ENCODE peak calls at places on chromosomes 2 and 18, in seven cellular contexts. V is IMR-90, D is H1, Q is mesenchymal stem cell, M is mesendoderm, S is H9, G is trophoblast cell. W is an unnamed sample.

GRCh38 chr2:31170071-31170698 is 31.9 kb upstream of the GALNT14 start:
- DNase-seq in V (peak; percentile 60), D (peak; percentile 23), Q (peak; percentile 61), M (peak; percentile 83), S (peak; percentile 70), G (peak; percentile 77), W (peak; percentile 56)

GRCh38 chr2:237869357-237870102 is 10.1 kb downstream of the RAMP1 start:
- DNase-seq in V (no peak), D (no peak), Q (no peak), M (no peak), S (no peak), G (no peak), W (no peak)

GRCh38 chr2:50529600-50530218 is 502.2 kb downstream of the NRXN1 start:
- DNase-seq in V (peak; percentile 71), D (no peak), Q (peak; percentile 65), M (peak; percentile 68), S (no peak), G (peak; percentile 61), W (peak; percentile 46)

GRCh38 chr18:457120-457519 is 43.4 kb downstream of the COLEC12 start:
- DNase-seq in V (peak; percentile 70), D (no peak), Q (peak; percentile 79), M (peak; percentile 64), S (no peak), G (no peak), W (no peak)

GRCh38 chr18:32851936-32852335 is 79.1 kb upstream of the KLHL14 start:
- DNase-seq in V (no peak), D (no peak), Q (peak; percentile 47), M (no peak), S (no peak), G (no peak), W (no peak)

GRCh38 chr2:27428213-27428977 is at the start of gene NRBP1:
- DNase-seq in V (peak; percentile 88), D (peak; percentile 71), Q (peak; percentile 94), M (peak; percentile 95), S (peak; percentile 92), G (peak; percentile 96), W (peak; percentile 94)

GRCh38 chr2:28137221-28137620 is 246.7 kb downstream of the BABAM2 start:
- DNase-seq in V (peak; percentile 86), D (no peak), Q (peak; percentile 73), M (no peak), S (no peak), G (no peak), W (no peak)

GRCh38 chr2:88950010-88950409 is 258.5 kb downstream of the RPIA start:
- DNase-seq in V (no peak), D (no peak), Q (no peak), M (peak; percentile 45), S (no peak), G (peak; percentile 38), W (no peak)

GRCh38 chr2:127431408-127432023 is 13.3 kb downstream of the PROC start:
- DNase-seq in V (no peak), D (no peak), Q (no peak), M (no peak), S (no peak), G (no peak), W (no peak)

GRCh38 chr18:63079114-63079513 is 240.5 kb downstream of the BCL2 start:
- DNase-seq in V (no peak), D (no peak), Q (no peak), M (no peak), S (no peak), G (no peak), W (no peak)

GRCh38 chr2:59585657-59586056 is 967.8 kb downstream of the BCL11A start:
- DNase-seq in V (no peak), D (no peak), Q (no peak), M (peak; percentile 83), S (no peak), G (no peak), W (peak; percentile 8)

GRCh38 chr18:13630869-13631268 is 95.5 kb downstream of the FAM210A start:
- DNase-seq in V (no peak), D (no peak), Q (no peak), M (no peak), S (no peak), G (no peak), W (no peak)
- H2BK120ac ChIP-seq in V (no peak overlapping the region), D (no peak overlapping the region), Q (no peak overlapping the region), M (no peak overlapping the region), S (no peak overlapping the region), G (no peak overlapping the region), W (no peak overlapping the region)

DNA sequence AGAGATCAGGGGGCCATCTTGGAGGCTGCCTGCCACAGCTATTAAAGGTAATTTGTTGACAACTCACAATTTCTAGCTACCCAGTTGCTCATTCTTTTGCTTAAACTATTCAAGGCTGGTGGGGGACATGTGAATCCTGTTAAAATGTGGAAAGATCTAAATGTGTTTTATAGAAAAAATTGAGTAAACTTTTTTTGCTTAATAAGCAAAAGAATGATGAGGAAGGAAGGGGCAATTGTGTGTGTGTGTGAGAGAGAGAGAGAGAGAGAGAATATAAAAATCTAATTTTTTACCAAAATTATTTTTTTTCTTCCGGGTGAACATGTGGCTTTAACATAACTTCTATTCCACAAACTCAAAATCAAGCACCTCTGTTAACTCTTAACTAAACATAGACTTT is 5.2 kb upstream of the IL1RL1 start:
- DNase-seq in V (no peak), D (no peak), Q (no peak), M (no peak), S (no peak), G (no peak), W (no peak)
- H2BK120ac ChIP-seq in V (no peak overlapping the region), D (no peak overlapping the region), Q (no peak overlapping the region), M (no peak overlapping the region), S (no peak overlapping the region), G (no peak overlapping the region), W (no peak overlapping the region)

GRCh38 chr18:58026395-58026794 is 17.6 kb upstream of the NEDD4L start:
- DNase-seq in V (peak; percentile 42), D (no peak), Q (no peak), M (peak; percentile 67), S (peak; percentile 32), G (no peak), W (no peak)
- H2BK120ac ChIP-seq in V (no peak overlapping the region), D (no peak overlapping the region), Q (no peak overlapping the region), M (no peak overlapping the region), S (no peak overlapping the region), G (no peak overlapping the region), W (no peak overlapping the region)

GRCh38 chr2:33197198-33197938 is 250.6 kb downstream of the LTBP1 start:
- DNase-seq in V (no peak), D (no peak), Q (no peak), M (no peak), S (no peak), G (no peak), W (no peak)

GRCh38 chr2:33195891-33196290 is 249.1 kb downstream of the LTBP1 start:
- DNase-seq in V (no peak), D (no peak), Q (no peak), M (no peak), S (no peak), G (no peak), W (no peak)

DNA sequence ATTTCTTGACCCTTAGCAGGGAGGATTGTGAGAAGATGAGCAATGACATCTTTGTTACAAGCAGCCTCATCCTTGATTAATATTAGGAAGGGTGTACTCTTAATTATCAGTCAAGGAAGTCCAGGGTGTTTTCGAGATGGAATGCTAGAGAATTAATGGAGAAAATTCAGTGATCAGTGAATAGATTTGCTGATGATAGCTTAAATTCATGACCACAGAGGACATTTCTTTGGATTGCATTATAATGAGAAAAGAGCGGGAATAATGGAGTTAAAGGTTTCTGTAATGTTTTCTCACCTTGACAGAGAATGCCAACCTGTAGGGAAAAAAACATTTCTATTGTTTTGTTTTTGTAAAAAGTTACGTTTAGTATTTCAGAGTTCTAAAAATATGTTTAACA is 249.9 kb downstream of the LTBP1 start:
- DNase-seq in V (no peak), D (no peak), Q (no peak), M (no peak), S (no peak), G (no peak), W (no peak)
- H2BK120ac ChIP-seq in V (no peak overlapping the region), D (no peak overlapping the region), Q (no peak overlapping the region), M (no peak overlapping the region), S (no peak overlapping the region), G (no peak overlapping the region), W (no peak overlapping the region)

DNA sequence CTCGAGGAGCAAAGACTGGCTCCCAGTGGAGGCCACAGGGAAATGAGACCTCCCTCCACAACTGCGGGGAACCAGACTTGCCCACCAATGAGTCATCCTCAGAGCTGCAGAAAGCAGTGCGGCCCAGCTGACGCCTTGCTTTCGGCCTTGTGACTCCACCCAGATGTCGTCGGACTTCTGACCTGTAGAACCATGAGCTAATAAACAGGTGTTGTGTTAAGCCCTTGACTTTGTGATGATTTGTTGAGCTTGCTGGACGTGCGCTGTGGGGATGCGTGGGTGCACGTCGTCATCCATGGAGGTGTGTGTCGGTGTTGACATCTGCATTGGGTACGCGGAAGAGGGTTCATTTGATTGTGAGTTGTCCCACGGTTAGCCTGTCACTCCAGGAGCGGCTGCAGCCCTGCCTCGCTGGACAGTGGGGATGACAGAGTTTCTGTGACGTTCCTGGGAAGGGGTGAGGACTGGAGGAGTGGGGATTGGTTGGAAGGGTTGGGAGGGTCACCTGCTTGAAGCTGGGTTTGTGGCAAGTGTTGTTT is 154.1 kb downstream of the SH3BP4 start:
- DNase-seq in V (no peak), D (no peak), Q (peak; percentile 70), M (peak; percentile 37), S (no peak), G (no peak), W (no peak)
- H2BK120ac ChIP-seq in V (peak overlapping the region; percentile 72), D (no peak overlapping the region), Q (no peak overlapping the region), M (no peak overlapping the region), S (no peak overlapping the region), G (no peak overlapping the region), W (no peak overlapping the region)

GRCh38 chr2:72389447-72389846 is 241.8 kb upstream of the CYP26B1 start:
- DNase-seq in V (no peak), D (no peak), Q (no peak), M (no peak), S (no peak), G (no peak), W (no peak)
- H2BK120ac ChIP-seq in V (no peak overlapping the region), D (no peak overlapping the region), Q (no peak overlapping the region), M (no peak overlapping the region), S (no peak overlapping the region), G (no peak overlapping the region), W (no peak overlapping the region)

GRCh38 chr2:182615036-182615435 is 101.0 kb upstream of the DNAJC10 start:
- DNase-seq in V (no peak), D (no peak), Q (no peak), M (no peak), S (no peak), G (no peak), W (no peak)

GRCh38 chr2:182608181-182608845 is 107.7 kb upstream of the DNAJC10 start:
- DNase-seq in V (no peak), D (no peak), Q (no peak), M (no peak), S (no peak), G (no peak), W (no peak)

GRCh38 chr2:182611009-182611408 is 105.0 kb upstream of the DNAJC10 start:
- DNase-seq in V (no peak), D (peak; percentile 19), Q (no peak), M (peak; percentile 38), S (peak; percentile 48), G (no peak), W (no peak)

GRCh38 chr2:182606728-182607681 is 109.1 kb upstream of the DNAJC10 start:
- DNase-seq in V (no peak), D (no peak), Q (no peak), M (no peak), S (no peak), G (no peak), W (no peak)

DNA sequence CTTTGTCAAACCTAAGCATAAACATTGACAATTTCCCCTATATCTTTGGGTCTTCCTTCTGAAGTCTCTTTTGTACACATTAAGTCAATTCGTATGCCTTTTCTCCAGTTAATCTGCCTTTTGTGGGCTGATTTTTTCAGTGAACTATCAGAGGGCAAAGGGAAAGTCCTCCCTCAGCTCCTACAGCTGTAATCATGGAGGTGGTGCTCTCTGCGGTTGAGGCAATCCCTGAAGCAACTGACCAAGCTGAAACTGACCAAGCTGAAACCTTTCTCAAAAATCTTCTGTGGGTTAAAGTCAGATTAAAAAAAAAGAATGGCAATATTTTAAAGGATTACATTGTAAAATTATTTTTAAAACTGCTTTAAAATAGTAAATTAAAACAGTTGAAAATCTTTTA is 105.8 kb upstream of the DNAJC10 start:
- DNase-seq in V (no peak), D (no peak), Q (no peak), M (no peak), S (no peak), G (no peak), W (no peak)
- H2BK120ac ChIP-seq in V (no peak overlapping the region), D (no peak overlapping the region), Q (no peak overlapping the region), M (no peak overlapping the region), S (no peak overlapping the region), G (no peak overlapping the region), W (no peak overlapping the region)